ENCODE peak calls at places on chromosomes 16 and 17, in ten cellular contexts. One of them, this sample, is unnamed.

GRCh38 chr16:8676737-8677375 is 2.4 kb downstream of the ABAT start:
- DNase-seq in thoracic aorta: no peak
- DNase-seq in psoas muscle: no peak
- DNase-seq in ascending aorta: no peak
- DNase-seq in gastrocnemius medialis: no peak
- DNase-seq in HCT116: no peak
- DNase-seq in CD4-positive, CD25-positive, alpha-beta regulatory T cell: no peak
- DNase-seq in tibial nerve: no peak
- DNase-seq in SJCRH30: no peak
- DNase-seq in transverse colon: no peak
- DNase-seq in this sample: no peak

GRCh38 chr17:633641-634091 is 81.0 kb downstream of the VPS53 start:
- DNase-seq in thoracic aorta: no peak
- DNase-seq in psoas muscle: no peak
- DNase-seq in ascending aorta: no peak
- DNase-seq in gastrocnemius medialis: no peak
- DNase-seq in HCT116: no peak
- DNase-seq in CD4-positive, CD25-positive, alpha-beta regulatory T cell: no peak
- DNase-seq in tibial nerve: no peak
- DNase-seq in SJCRH30: no peak
- DNase-seq in transverse colon: no peak
- DNase-seq in this sample: no peak

GRCh38 chr17:28567604-28568003 is 3.7 kb downstream of the PIGS start:
- DNase-seq in thoracic aorta: no peak
- DNase-seq in psoas muscle: no peak
- DNase-seq in ascending aorta: no peak
- DNase-seq in gastrocnemius medialis: no peak
- DNase-seq in HCT116: no peak
- DNase-seq in CD4-positive, CD25-positive, alpha-beta regulatory T cell: no peak
- DNase-seq in tibial nerve: no peak
- DNase-seq in SJCRH30: no peak
- DNase-seq in transverse colon: no peak
- DNase-seq in this sample: no peak

GRCh38 chr17:78173025-78173715 is 4.8 kb downstream of the SYNGR2 start:
- DNase-seq in thoracic aorta: no peak
- DNase-seq in psoas muscle: no peak
- DNase-seq in ascending aorta: no peak
- DNase-seq in gastrocnemius medialis: peak; percentile 42
- DNase-seq in HCT116: no peak
- DNase-seq in CD4-positive, CD25-positive, alpha-beta regulatory T cell: peak; percentile 49
- DNase-seq in tibial nerve: no peak
- DNase-seq in SJCRH30: no peak
- DNase-seq in transverse colon: peak; percentile 68
- DNase-seq in this sample: no peak

GRCh38 chr17:44269118-44269794 is 1.3 kb upstream of the SLC4A1 start:
- DNase-seq in thoracic aorta: no peak
- DNase-seq in psoas muscle: no peak
- DNase-seq in ascending aorta: no peak
- DNase-seq in gastrocnemius medialis: no peak
- DNase-seq in HCT116: no peak
- DNase-seq in CD4-positive, CD25-positive, alpha-beta regulatory T cell: no peak
- DNase-seq in tibial nerve: no peak
- DNase-seq in SJCRH30: peak; percentile 81
- DNase-seq in transverse colon: no peak
- DNase-seq in this sample: no peak

GRCh38 chr16:59510008-59510424 is 775.9 kb upstream of the GOT2 start:
- DNase-seq in thoracic aorta: no peak
- DNase-seq in psoas muscle: no peak
- DNase-seq in ascending aorta: no peak
- DNase-seq in gastrocnemius medialis: no peak
- DNase-seq in HCT116: no peak
- DNase-seq in CD4-positive, CD25-positive, alpha-beta regulatory T cell: no peak
- DNase-seq in tibial nerve: no peak
- DNase-seq in SJCRH30: no peak
- DNase-seq in transverse colon: no peak
- DNase-seq in this sample: no peak

GRCh38 chr16:11570796-11571195 is 15.9 kb downstream of the LITAF start:
- DNase-seq in thoracic aorta: no peak
- DNase-seq in psoas muscle: peak; percentile 7
- DNase-seq in ascending aorta: no peak
- DNase-seq in gastrocnemius medialis: no peak
- DNase-seq in HCT116: no peak
- DNase-seq in CD4-positive, CD25-positive, alpha-beta regulatory T cell: no peak
- DNase-seq in tibial nerve: no peak
- DNase-seq in SJCRH30: no peak
- DNase-seq in transverse colon: no peak
- DNase-seq in this sample: no peak

GRCh38 chr16:56985288-56985961 is 3.9 kb upstream of the NLRC5 start:
- DNase-seq in thoracic aorta: peak; percentile 36
- DNase-seq in psoas muscle: peak; percentile 74
- DNase-seq in ascending aorta: peak; percentile 46
- DNase-seq in gastrocnemius medialis: peak; percentile 29
- DNase-seq in HCT116: peak; percentile 62
- DNase-seq in CD4-positive, CD25-positive, alpha-beta regulatory T cell: no peak
- DNase-seq in tibial nerve: peak; percentile 75
- DNase-seq in SJCRH30: peak; percentile 44
- DNase-seq in transverse colon: peak; percentile 72
- DNase-seq in this sample: peak; percentile 64

GRCh38 chr17:38557836-38558750 is 47.7 kb downstream of the SRCIN1 start:
- DNase-seq in thoracic aorta: peak; percentile 59
- DNase-seq in psoas muscle: peak; percentile 96
- DNase-seq in ascending aorta: peak; percentile 67
- DNase-seq in gastrocnemius medialis: peak; percentile 76
- DNase-seq in HCT116: peak; percentile 92
- DNase-seq in CD4-positive, CD25-positive, alpha-beta regulatory T cell: peak; percentile 86
- DNase-seq in tibial nerve: peak; percentile 81
- DNase-seq in SJCRH30: peak; percentile 85
- DNase-seq in transverse colon: peak; percentile 95
- DNase-seq in this sample: peak; percentile 98

GRCh38 chr16:89574681-89575246 is 794 bp upstream of the CPNE7 start:
- DNase-seq in thoracic aorta: no peak
- DNase-seq in psoas muscle: no peak
- DNase-seq in ascending aorta: no peak
- DNase-seq in gastrocnemius medialis: no peak
- DNase-seq in HCT116: peak; percentile 57
- DNase-seq in CD4-positive, CD25-positive, alpha-beta regulatory T cell: no peak
- DNase-seq in tibial nerve: no peak
- DNase-seq in SJCRH30: no peak
- DNase-seq in transverse colon: peak; percentile 72
- DNase-seq in this sample: peak; percentile 11

GRCh38 chr17:80833952-80834895 is 157.4 kb upstream of the CHMP6 start:
- DNase-seq in thoracic aorta: no peak
- DNase-seq in psoas muscle: peak; percentile 80
- DNase-seq in ascending aorta: no peak
- DNase-seq in gastrocnemius medialis: peak; percentile 47
- DNase-seq in HCT116: no peak
- DNase-seq in CD4-positive, CD25-positive, alpha-beta regulatory T cell: no peak
- DNase-seq in tibial nerve: peak; percentile 50
- DNase-seq in SJCRH30: no peak
- DNase-seq in transverse colon: no peak
- DNase-seq in this sample: peak; percentile 5

GRCh38 chr16:67279296-67280089 is at the start of gene PLEKHG4:
- DNase-seq in thoracic aorta: no peak
- DNase-seq in psoas muscle: peak; percentile 86
- DNase-seq in ascending aorta: peak; percentile 29
- DNase-seq in gastrocnemius medialis: peak; percentile 23
- DNase-seq in HCT116: peak; percentile 52
- DNase-seq in CD4-positive, CD25-positive, alpha-beta regulatory T cell: peak; percentile 76
- DNase-seq in tibial nerve: peak; percentile 37
- DNase-seq in SJCRH30: no peak
- DNase-seq in transverse colon: peak; percentile 85
- DNase-seq in this sample: peak; percentile 74

GRCh38 chr17:73594025-73594424 is 50.2 kb downstream of the SDK2 start:
- DNase-seq in thoracic aorta: no peak
- DNase-seq in psoas muscle: no peak
- DNase-seq in ascending aorta: no peak
- DNase-seq in gastrocnemius medialis: no peak
- DNase-seq in HCT116: no peak
- DNase-seq in CD4-positive, CD25-positive, alpha-beta regulatory T cell: no peak
- DNase-seq in tibial nerve: no peak
- DNase-seq in SJCRH30: no peak
- DNase-seq in transverse colon: no peak
- DNase-seq in this sample: no peak

GRCh38 chr16:67177743-67178699 is 5.7 kb downstream of the MATCAP1 start:
- DNase-seq in thoracic aorta: no peak
- DNase-seq in psoas muscle: peak; percentile 81
- DNase-seq in ascending aorta: no peak
- DNase-seq in gastrocnemius medialis: no peak
- DNase-seq in HCT116: peak; percentile 93
- DNase-seq in CD4-positive, CD25-positive, alpha-beta regulatory T cell: no peak
- DNase-seq in tibial nerve: no peak
- DNase-seq in SJCRH30: no peak
- DNase-seq in transverse colon: peak; percentile 87
- DNase-seq in this sample: peak; percentile 75

GRCh38 chr16:87295259-87295658 is 21.9 kb downstream of the C16orf95 start:
- DNase-seq in thoracic aorta: no peak
- DNase-seq in psoas muscle: no peak
- DNase-seq in ascending aorta: no peak
- DNase-seq in gastrocnemius medialis: no peak
- DNase-seq in HCT116: peak; percentile 90
- DNase-seq in CD4-positive, CD25-positive, alpha-beta regulatory T cell: peak; percentile 16
- DNase-seq in tibial nerve: no peak
- DNase-seq in SJCRH30: no peak
- DNase-seq in transverse colon: no peak
- DNase-seq in this sample: no peak

GRCh38 chr17:75024686-75025397 is 12.4 kb downstream of the MRPL58 start:
- DNase-seq in thoracic aorta: no peak
- DNase-seq in psoas muscle: no peak
- DNase-seq in ascending aorta: no peak
- DNase-seq in gastrocnemius medialis: no peak
- DNase-seq in HCT116: no peak
- DNase-seq in CD4-positive, CD25-positive, alpha-beta regulatory T cell: peak; percentile 22
- DNase-seq in tibial nerve: no peak
- DNase-seq in SJCRH30: no peak
- DNase-seq in transverse colon: no peak
- DNase-seq in this sample: no peak

GRCh38 chr16:49643429-49644142 is 212.3 kb downstream of the ZNF423 start:
- DNase-seq in thoracic aorta: no peak
- DNase-seq in psoas muscle: peak; percentile 37
- DNase-seq in ascending aorta: no peak
- DNase-seq in gastrocnemius medialis: no peak
- DNase-seq in HCT116: no peak
- DNase-seq in CD4-positive, CD25-positive, alpha-beta regulatory T cell: no peak
- DNase-seq in tibial nerve: no peak
- DNase-seq in SJCRH30: no peak
- DNase-seq in transverse colon: no peak
- DNase-seq in this sample: no peak

GRCh38 chr17:41787021-41787418 is 509 bp upstream of the JUP start:
- DNase-seq in thoracic aorta: no peak
- DNase-seq in psoas muscle: no peak
- DNase-seq in ascending aorta: no peak
- DNase-seq in gastrocnemius medialis: no peak
- DNase-seq in HCT116: no peak
- DNase-seq in CD4-positive, CD25-positive, alpha-beta regulatory T cell: no peak
- DNase-seq in tibial nerve: no peak
- DNase-seq in SJCRH30: no peak
- DNase-seq in transverse colon: no peak
- DNase-seq in this sample: no peak

GRCh38 chr17:41785876-41786226 is 660 bp downstream of the JUP start:
- DNase-seq in thoracic aorta: no peak
- DNase-seq in psoas muscle: peak; percentile 74
- DNase-seq in ascending aorta: no peak
- DNase-seq in gastrocnemius medialis: no peak
- DNase-seq in HCT116: no peak
- DNase-seq in CD4-positive, CD25-positive, alpha-beta regulatory T cell: no peak
- DNase-seq in tibial nerve: no peak
- DNase-seq in SJCRH30: no peak
- DNase-seq in transverse colon: peak; percentile 88
- DNase-seq in this sample: no peak

GRCh38 chr17:41785091-41785875 is 1.2 kb downstream of the JUP start:
- DNase-seq in thoracic aorta: no peak
- DNase-seq in psoas muscle: peak; percentile 68
- DNase-seq in ascending aorta: no peak
- DNase-seq in gastrocnemius medialis: no peak
- DNase-seq in HCT116: no peak
- DNase-seq in CD4-positive, CD25-positive, alpha-beta regulatory T cell: no peak
- DNase-seq in tibial nerve: no peak
- DNase-seq in SJCRH30: no peak
- DNase-seq in transverse colon: peak; percentile 44
- DNase-seq in this sample: no peak

GRCh38 chr17:41784207-41784744 is 2.2 kb downstream of the JUP start:
- DNase-seq in thoracic aorta: no peak
- DNase-seq in psoas muscle: peak; percentile 73
- DNase-seq in ascending aorta: no peak
- DNase-seq in gastrocnemius medialis: peak; percentile 30
- DNase-seq in HCT116: peak; percentile 69
- DNase-seq in CD4-positive, CD25-positive, alpha-beta regulatory T cell: no peak
- DNase-seq in tibial nerve: no peak
- DNase-seq in SJCRH30: no peak
- DNase-seq in transverse colon: peak; percentile 52
- DNase-seq in this sample: peak; percentile 43

GRCh38 chr17:41786227-41787020 is at the start of gene JUP:
- DNase-seq in thoracic aorta: peak; percentile 98
- DNase-seq in psoas muscle: peak; percentile 100
- DNase-seq in ascending aorta: peak; percentile 98
- DNase-seq in gastrocnemius medialis: peak; percentile 99
- DNase-seq in HCT116: peak; percentile 99
- DNase-seq in CD4-positive, CD25-positive, alpha-beta regulatory T cell: peak; percentile 81
- DNase-seq in tibial nerve: peak; percentile 98
- DNase-seq in SJCRH30: peak; percentile 85
- DNase-seq in transverse colon: peak; percentile 100
- DNase-seq in this sample: peak; percentile 100
- H3K4me1 ChIP-seq in thoracic aorta: peaks cover 44% of the 10 kb centered on the region
- H3K4me1 ChIP-seq in psoas muscle: peaks cover 42% of the 10 kb centered on the region
- H3K4me1 ChIP-seq in ascending aorta: peaks cover 8% of the 10 kb centered on the region
- H3K4me1 ChIP-seq in gastrocnemius medialis: peaks cover 47% of the 10 kb centered on the region
- H3K4me1 ChIP-seq in HCT116: peaks cover 35% of the 10 kb centered on the region
- H3K4me1 ChIP-seq in CD4-positive, CD25-positive, alpha-beta regulatory T cell: peaks cover 16% of the 10 kb centered on the region
- H3K4me1 ChIP-seq in tibial nerve: peaks cover 22% of the 10 kb centered on the region
- H3K4me1 ChIP-seq in SJCRH30: no peaks in the 10 kb centered on the region
- H3K4me1 ChIP-seq in transverse colon: peaks cover 47% of the 10 kb centered on the region
- H3K4me1 ChIP-seq in this sample: peaks cover 7% of the 10 kb centered on the region

GRCh38 chr16:79981814-79982213 is 381.3 kb upstream of the MAF start:
- DNase-seq in thoracic aorta: no peak
- DNase-seq in psoas muscle: no peak
- DNase-seq in ascending aorta: no peak
- DNase-seq in gastrocnemius medialis: no peak
- DNase-seq in HCT116: no peak
- DNase-seq in CD4-positive, CD25-positive, alpha-beta regulatory T cell: no peak
- DNase-seq in tibial nerve: no peak
- DNase-seq in SJCRH30: no peak
- DNase-seq in transverse colon: no peak
- DNase-seq in this sample: no peak
- H3K36me3 ChIP-seq in thoracic aorta: no peaks in the 10 kb centered on the region
- H3K36me3 ChIP-seq in psoas muscle: no peaks in the 10 kb centered on the region
- H3K36me3 ChIP-seq in ascending aorta: no peaks in the 10 kb centered on the region
- H3K36me3 ChIP-seq in gastrocnemius medialis: no peaks in the 10 kb centered on the region
- H3K36me3 ChIP-seq in HCT116: no peaks in the 10 kb centered on the region
- H3K36me3 ChIP-seq in CD4-positive, CD25-positive, alpha-beta regulatory T cell: no peaks in the 10 kb centered on the region
- H3K36me3 ChIP-seq in tibial nerve: no peaks in the 10 kb centered on the region
- H3K36me3 ChIP-seq in SJCRH30: no peaks in the 10 kb centered on the region
- H3K36me3 ChIP-seq in transverse colon: no peaks in the 10 kb centered on the region
- H3K36me3 ChIP-seq in this sample: no peaks in the 10 kb centered on the region

GRCh38 chr17:49570540-49571242 is 5.0 kb upstream of the NXPH3 start:
- DNase-seq in thoracic aorta: no peak
- DNase-seq in psoas muscle: peak; percentile 34
- DNase-seq in ascending aorta: no peak
- DNase-seq in gastrocnemius medialis: no peak
- DNase-seq in HCT116: no peak
- DNase-seq in CD4-positive, CD25-positive, alpha-beta regulatory T cell: no peak
- DNase-seq in tibial nerve: no peak
- DNase-seq in SJCRH30: no peak
- DNase-seq in transverse colon: no peak
- DNase-seq in this sample: no peak
- H3K27me3 ChIP-seq in thoracic aorta: no peaks in the 10 kb centered on the region
- H3K27me3 ChIP-seq in psoas muscle: no peaks in the 10 kb centered on the region
- H3K27me3 ChIP-seq in ascending aorta: no peaks in the 10 kb centered on the region
- H3K27me3 ChIP-seq in gastrocnemius medialis: no peaks in the 10 kb centered on the region
- H3K27me3 ChIP-seq in HCT116: peaks cover 11% of the 10 kb centered on the region
- H3K27me3 ChIP-seq in CD4-positive, CD25-positive, alpha-beta regulatory T cell: peaks cover 5% of the 10 kb centered on the region
- H3K27me3 ChIP-seq in tibial nerve: peaks cover 2% of the 10 kb centered on the region
- H3K27me3 ChIP-seq in SJCRH30: peaks cover 14% of the 10 kb centered on the region
- H3K27me3 ChIP-seq in transverse colon: peaks cover 24% of the 10 kb centered on the region
- H3K27me3 ChIP-seq in this sample: peaks cover 60% of the 10 kb centered on the region

GRCh38 chr17:76274559-76274956 is 9.4 kb downstream of the UBALD2 start:
- DNase-seq in thoracic aorta: no peak
- DNase-seq in psoas muscle: no peak
- DNase-seq in ascending aorta: no peak
- DNase-seq in gastrocnemius medialis: no peak
- DNase-seq in HCT116: no peak
- DNase-seq in CD4-positive, CD25-positive, alpha-beta regulatory T cell: no peak
- DNase-seq in tibial nerve: no peak
- DNase-seq in SJCRH30: no peak
- DNase-seq in transverse colon: no peak
- DNase-seq in this sample: no peak
- H3K4me1 ChIP-seq in thoracic aorta: peaks cover 17% of the 10 kb centered on the region
- H3K4me1 ChIP-seq in psoas muscle: peaks cover 44% of the 10 kb centered on the region
- H3K4me1 ChIP-seq in ascending aorta: peaks cover 2% of the 10 kb centered on the region
- H3K4me1 ChIP-seq in gastrocnemius medialis: peaks cover 42% of the 10 kb centered on the region
- H3K4me1 ChIP-seq in HCT116: no peaks in the 10 kb centered on the region
- H3K4me1 ChIP-seq in CD4-positive, CD25-positive, alpha-beta regulatory T cell: peaks cover 63% of the 10 kb centered on the region
- H3K4me1 ChIP-seq in tibial nerve: peaks cover 25% of the 10 kb centered on the region
- H3K4me1 ChIP-seq in SJCRH30: peaks cover 69% of the 10 kb centered on the region
- H3K4me1 ChIP-seq in transverse colon: peaks cover 39% of the 10 kb centered on the region
- H3K4me1 ChIP-seq in this sample: no peaks in the 10 kb centered on the region